ENCODE peak calls at places on chromosomes 12 and 14, in four cellular contexts. X is stimulated activated CD4-positive, alpha-beta T cell treated with anti-CD3 and anti-CD28 coated beads, Interleukin-2, amount 100 ng/mL, for 24 hours; E is NCI-H345; K is K562. D is an unnamed sample.

GRCh38 chr14:37328673-37329072 is 130.9 kb downstream of the MIPOL1 start:
- DNase-seq in X (no peak), E (no peak), K (no peak), D (no peak)

GRCh38 chr12:124496584-124496983 is 70.8 kb downstream of the NCOR2 start:
- DNase-seq in X (no peak), E (no peak), K (peak), D (peak)

GRCh38 chr12:100895197-100895596 is 100.6 kb downstream of the ANO4 start:
- DNase-seq in X (no peak), E (no peak), K (no peak), D (no peak)

GRCh38 chr14:40367717-40368116 is 935.5 kb upstream of the FBXO33 start:
- DNase-seq in X (no peak), E (no peak), K (no peak), D (no peak)

GRCh38 chr12:7190268-7191055 is 976 bp downstream of the PEX5 start:
- DNase-seq in X (no peak), E (peak), K (peak), D (no peak)

GRCh38 chr12:31647106-31647505 is 12.4 kb upstream of the ETFBKMT start:
- DNase-seq in X (no peak), E (no peak), K (no peak), D (no peak)

GRCh38 chr14:22966783-22967269 is 9.9 kb upstream of the HAUS4 start:
- DNase-seq in X (no peak), E (no peak), K (no peak), D (no peak)

GRCh38 chr12:6792522-6793201 is 3.3 kb downstream of the CD4 start:
- DNase-seq in X (no peak), E (no peak), K (no peak), D (no peak)

GRCh38 chr14:69685716-69686115 is 74.3 kb downstream of the SUSD6 start:
- DNase-seq in X (peak), E (peak), K (no peak), D (peak)

GRCh38 chr12:112122823-112123690 is 2.3 kb upstream of the TRAFD1 start:
- DNase-seq in X (no peak), E (no peak), K (peak), D (no peak)

GRCh38 chr12:104604070-104604994 is 147.6 kb downstream of the CHST11 start:
- DNase-seq in X (peak), E (no peak), K (peak), D (peak)

GRCh38 chr14:32201816-32202467 is at the start of gene RNU6-7:
- DNase-seq in X (peak), E (peak), K (peak), D (peak)

GRCh38 chr14:86604546-86604945 is 1074.6 kb downstream of the FLRT2 start:
- DNase-seq in X (no peak), E (no peak), K (no peak), D (no peak)

GRCh38 chr14:33851366-33851765 is 99.5 kb downstream of the EGLN3 start:
- DNase-seq in X (no peak), E (no peak), K (no peak), D (no peak)

GRCh38 chr12:127926004-127926403 is 341.0 kb upstream of the TMEM132C start:
- DNase-seq in X (no peak), E (no peak), K (no peak), D (no peak)

GRCh38 chr12:68890701-68891113 is 42.3 kb downstream of the CPM start:
- DNase-seq in X (no peak), E (no peak), K (no peak), D (no peak)

GRCh38 chr14:69088523-69089445 is 64.1 kb downstream of the DCAF5 start:
- DNase-seq in X (no peak), E (no peak), K (no peak), D (no peak)

GRCh38 chr12:2959508-2960431 is 573 bp downstream of the TEAD4 start:
- DNase-seq in X (no peak), E (peak), K (peak), D (peak)

GRCh38 chr12:120649442-120650248 is 9.2 kb downstream of the CABP1 start:
- DNase-seq in X (no peak), E (no peak), K (no peak), D (no peak)

GRCh38 chr12:51913071-51914033 is 6.0 kb downstream of the ACVRL1 start:
- DNase-seq in X (no peak), E (no peak), K (peak), D (no peak)

GRCh38 chr14:80212025-80212402 is 710 bp upstream of the DIO2 start:
- DNase-seq in X (no peak), E (peak), K (no peak), D (no peak)

GRCh38 chr12:103530352-103530751 is 34.6 kb upstream of the C12orf42 start:
- DNase-seq in X (no peak), E (no peak), K (no peak), D (no peak)

GRCh38 chr14:22510527-22511110 is 78.4 kb downstream of the DAD1 start:
- DNase-seq in X (no peak), E (no peak), K (no peak), D (no peak)

GRCh38 chr12:26298785-26299621 is 103.6 kb downstream of the SSPN start:
- DNase-seq in X (no peak), E (no peak), K (peak), D (peak)

GRCh38 chr12:19462441-19462840 is 23.1 kb downstream of the AEBP2 start:
- DNase-seq in X (no peak), E (no peak), K (no peak), D (no peak)

GRCh38 chr12:43711348-43711747 is 47.2 kb downstream of the PUS7L start:
- DNase-seq in X (no peak), E (no peak), K (no peak), D (no peak)

GRCh38 chr12:67453181-67453580 is 184.0 kb downstream of the CAND1 start:
- DNase-seq in X (no peak), E (no peak), K (no peak), D (no peak)

GRCh38 chr14:23435540-23436326 is at the start of gene MYH7:
- DNase-seq in X (no peak), E (no peak), K (no peak), D (no peak)

GRCh38 chr12:30047499-30048262 is 263.9 kb upstream of the TMTC1 start:
- DNase-seq in X (no peak), E (peak), K (no peak), D (no peak)

GRCh38 chr14:103472939-103473338 is 49.7 kb downstream of the CKB start:
- DNase-seq in X (no peak), E (no peak), K (no peak), D (no peak)

GRCh38 chr14:29126361-29126760 is 359.8 kb downstream of the FOXG1 start:
- DNase-seq in X (no peak), E (no peak), K (no peak), D (no peak)

GRCh38 chr12:92439397-92439779 is 263.4 kb upstream of the PLEKHG7 start:
- DNase-seq in X (no peak), E (no peak), K (no peak), D (no peak)

GRCh38 chr12:85394809-85395208 is 114.8 kb downstream of the ALX1 start:
- DNase-seq in X (no peak), E (no peak), K (no peak), D (no peak)

GRCh38 chr12:94157891-94158495 is 9.6 kb downstream of the PLXNC1 start:
- DNase-seq in X (no peak), E (peak), K (no peak), D (no peak)